ENCODE peak calls at places on chromosome 4, in four cellular contexts. G is mammary epithelial cell, I is mesendoderm, K is SK-N-SH. U is an unnamed sample. For H3K79me2, the result is how much of the 10 kb centered on the place peaks cover.

GRCh38 chr4:6028168-6028567 is 9.9 kb upstream of the C4orf50 start:
- DNase-seq in G (no peak), I (no peak), K (no peak), U (no peak)

GRCh38 chr4:113740857-113741379 is 20.6 kb downstream of the CAMK2D start:
- DNase-seq in G (peak), I (no peak), K (no peak), U (no peak)

GRCh38 chr4:28225005-28225404 is 1364.4 kb downstream of the STIM2 start:
- DNase-seq in G (peak), I (peak), K (no peak), U (peak)

GRCh38 chr4:21514022-21514421 is 434.6 kb downstream of the KCNIP4 start:
- DNase-seq in G (no peak), I (no peak), K (no peak), U (no peak)

GRCh38 chr4:150248181-150248580 is 169.9 kb downstream of the DCLK2 start:
- DNase-seq in G (no peak), I (no peak), K (no peak), U (no peak)

GRCh38 chr4:27049101-27049829 is 188.6 kb downstream of the STIM2 start:
- DNase-seq in G (no peak), I (no peak), K (no peak), U (no peak)

GRCh38 chr4:56048621-56049427 is 100.1 kb downstream of the CEP135 start:
- DNase-seq in G (peak), I (peak), K (peak), U (peak)

GRCh38 chr4:34893382-34893781 is 1350.9 kb downstream of the ARAP2 start:
- DNase-seq in G (no peak), I (no peak), K (no peak), U (no peak)

GRCh38 chr4:156971623-156972369 is at the start of gene PDGFC:
- DNase-seq in G (peak), I (peak), K (peak), U (peak)

GRCh38 chr4:37651781-37652377 is 34.3 kb downstream of the RELL1 start:
- DNase-seq in G (no peak), I (no peak), K (no peak), U (no peak)

GRCh38 chr4:25402521-25402920 is 25.5 kb downstream of the ANAPC4 start:
- DNase-seq in G (no peak), I (no peak), K (no peak), U (peak)
- H3K79me2 ChIP-seq in G (under half), I (under half), K (under half), U (under half)

GRCh38 chr4:29540439-29541102 is 1179.6 kb upstream of the PCDH7 start:
- DNase-seq in G (peak), I (no peak), K (no peak), U (no peak)
- H3K4me2 ChIP-seq in G (no peak), I (no peak), K (no peak), U (no peak)

DNA sequence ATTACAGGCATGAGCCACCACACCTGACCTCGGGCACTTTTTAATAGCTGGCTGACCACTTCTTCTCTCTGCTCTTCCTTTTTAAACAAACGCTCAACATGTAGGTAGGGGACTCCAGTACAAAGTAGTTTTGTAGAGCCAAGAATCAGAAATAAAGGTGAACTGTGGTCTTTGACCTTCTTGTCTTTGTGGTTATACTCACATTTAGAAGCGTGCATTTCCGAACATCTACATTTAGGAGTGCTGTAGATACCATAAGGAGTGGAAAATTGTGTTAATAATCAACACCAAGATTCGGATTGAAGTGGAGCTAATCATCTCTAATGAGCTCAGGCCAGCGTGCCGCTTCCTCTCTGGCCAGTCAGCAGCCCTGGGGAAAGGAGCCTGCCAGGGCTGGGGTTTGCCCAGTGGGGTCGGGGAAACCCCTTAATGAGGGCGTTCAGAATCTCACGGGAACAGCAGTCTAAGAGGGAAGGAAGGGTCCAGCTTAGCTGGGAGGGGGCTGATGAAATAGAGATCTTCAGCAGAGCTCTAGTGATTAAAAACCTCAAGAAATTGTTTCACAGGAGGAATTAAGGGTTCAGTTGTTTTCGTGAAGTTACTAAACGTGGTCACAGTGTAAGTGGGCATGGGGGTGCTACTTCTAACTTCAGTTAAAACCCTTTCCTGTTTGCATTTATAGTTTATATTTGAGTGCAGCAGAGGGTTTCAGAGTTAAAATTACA is 81.2 kb downstream of the GAB1 start:
- DNase-seq in G (no peak), I (no peak), K (no peak), U (no peak)
- H3K79me2 ChIP-seq in G (under half), I (under half), K (under half), U (under half)

GRCh38 chr4:1603413-1604135 is 80.5 kb downstream of the FAM53A start:
- DNase-seq in G (no peak), I (no peak), K (no peak), U (no peak)
- H3K4me2 ChIP-seq in G (no peak), I (no peak), K (no peak), U (no peak)

GRCh38 chr4:76969493-76969892 is 19.9 kb downstream of the SEPTIN11 start:
- DNase-seq in G (no peak), I (no peak), K (no peak), U (no peak)
- H3K79me2 ChIP-seq in G (half or more), I (under half), K (half or more), U (half or more)